ENCODE peak calls at places on chromosomes 12 and 14, in six cellular contexts. L, C, J, F, M and N are unnamed samples.

GRCh38 chr12:4214912-4215861 is 58.4 kb upstream of the CCND2 start:
- DNase-seq in L (no peak), C (no peak), J (no peak), F (no peak), M (no peak), N (peak)

GRCh38 chr14:93986972-93987371 is 10.1 kb upstream of the CCDC197 start:
- DNase-seq in L (no peak), C (no peak), J (no peak), F (no peak), M (no peak), N (no peak)

GRCh38 chr12:40149673-40150260 is 43.9 kb upstream of the SLC2A13 start:
- DNase-seq in L (no peak), C (peak), J (no peak), F (no peak), M (no peak), N (peak)

GRCh38 chr14:94509356-94509755 is at the start of gene SERPINA12:
- DNase-seq in L (no peak), C (no peak), J (no peak), F (no peak), M (no peak), N (no peak)

GRCh38 chr14:103542545-103543088 is 13.6 kb downstream of the TRMT61A start:
- DNase-seq in L (no peak), C (peak), J (no peak), F (peak), M (no peak), N (no peak)

GRCh38 chr14:80764921-80765507 is 176.5 kb downstream of the CEP128 start:
- DNase-seq in L (no peak), C (no peak), J (no peak), F (no peak), M (no peak), N (no peak)

GRCh38 chr12:103743788-103744187 is 97.2 kb downstream of the NT5DC3 start:
- DNase-seq in L (no peak), C (no peak), J (no peak), F (no peak), M (no peak), N (no peak)

GRCh38 chr14:66371776-66372175 is 114.4 kb upstream of the CCDC196 start:
- DNase-seq in L (no peak), C (no peak), J (no peak), F (no peak), M (no peak), N (no peak)

GRCh38 chr12:68446896-68447806 is 115.0 kb upstream of the MDM1 start:
- DNase-seq in L (no peak), C (peak), J (no peak), F (peak), M (no peak), N (peak)

GRCh38 chr14:77208266-77208978 is 26.8 kb downstream of the TMEM63C start:
- DNase-seq in L (peak), C (peak), J (peak), F (peak), M (peak), N (peak)

GRCh38 chr12:79689477-79690155 is 1.1 kb downstream of the PAWR start:
- DNase-seq in L (peak), C (peak), J (peak), F (peak), M (no peak), N (peak)

GRCh38 chr14:54606631-54607133 is 39.8 kb downstream of the SAMD4A start:
- DNase-seq in L (peak), C (no peak), J (peak), F (no peak), M (no peak), N (no peak)

GRCh38 chr12:131511391-131511802 is 199.5 kb upstream of the SFSWAP start:
- DNase-seq in L (no peak), C (peak), J (no peak), F (no peak), M (peak), N (no peak)

GRCh38 chr12:2640709-2641108 is 154.1 kb upstream of the FKBP4 start:
- DNase-seq in L (peak), C (peak), J (peak), F (no peak), M (no peak), N (peak)

DNA sequence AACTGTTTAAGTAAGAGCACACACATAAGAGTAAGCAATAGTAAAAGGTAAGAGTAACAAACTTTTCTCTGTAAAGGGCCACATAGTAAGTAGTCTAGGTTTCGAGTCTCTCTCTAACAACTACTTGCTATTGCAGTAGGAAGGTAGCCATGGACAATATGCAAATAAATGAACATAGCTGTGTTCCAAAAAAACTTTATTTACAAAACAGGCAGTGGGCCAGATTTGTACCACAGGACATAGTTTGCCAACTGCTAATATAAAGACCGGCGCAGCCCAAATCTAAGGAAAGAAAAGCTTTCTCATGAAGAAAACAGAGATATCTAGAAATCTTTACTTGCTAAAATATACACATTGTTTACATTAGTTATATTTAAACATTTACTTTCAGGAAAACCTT is 239.0 kb upstream of the EGLN3 start:
- DNase-seq in L (no peak), C (no peak), J (no peak), F (no peak), M (no peak), N (no peak)
- H3K4me3 ChIP-seq in L (no peak), C (no peak), J (no peak), F (no peak), M (no peak), N (no peak)

DNA sequence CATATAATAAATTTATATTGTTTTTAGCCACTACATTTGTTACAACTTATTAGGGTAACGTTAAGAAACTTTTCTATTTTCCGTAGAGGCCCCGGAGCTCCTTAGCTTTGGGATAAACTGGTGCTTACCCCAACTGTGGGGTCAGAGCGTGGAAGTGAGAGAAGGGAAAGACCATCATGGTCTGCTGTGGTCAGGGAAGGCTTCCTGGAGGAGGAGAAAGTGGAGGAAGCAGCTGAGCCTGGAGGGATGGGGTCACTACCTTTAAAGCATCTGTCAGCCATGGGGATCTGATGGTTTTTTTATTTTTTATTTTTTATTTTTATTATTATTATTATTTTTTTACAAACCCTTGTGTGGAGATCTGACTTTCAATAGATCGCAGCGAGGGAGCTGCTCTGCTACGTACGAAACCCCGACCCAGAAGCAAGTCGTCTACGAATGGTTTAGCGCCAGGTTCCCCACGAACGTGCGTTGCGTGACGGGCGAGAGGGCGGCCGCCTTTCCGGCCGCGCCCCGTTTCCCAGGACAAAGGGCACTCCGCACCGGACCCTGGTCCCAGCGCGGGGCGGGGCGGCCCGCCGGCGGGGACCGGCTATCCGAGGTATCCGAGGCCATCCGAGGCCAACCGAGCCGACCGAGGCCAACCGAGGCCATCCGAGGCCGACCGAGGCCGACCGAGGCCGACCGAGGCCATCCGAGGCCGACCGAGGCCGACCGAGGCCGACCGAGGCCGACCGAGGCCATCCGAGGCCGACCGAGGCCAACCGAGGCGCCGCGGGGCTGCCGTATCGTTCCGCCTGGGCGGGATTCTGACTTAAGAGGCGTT is 1101.2 kb upstream of the TMEM132C start:
- DNase-seq in L (peak), C (peak), J (peak), F (peak), M (peak), N (peak)
- H2AK5ac ChIP-seq in L (peak), C (no peak), J (no peak), F (no peak), M (peak), N (peak)

DNA sequence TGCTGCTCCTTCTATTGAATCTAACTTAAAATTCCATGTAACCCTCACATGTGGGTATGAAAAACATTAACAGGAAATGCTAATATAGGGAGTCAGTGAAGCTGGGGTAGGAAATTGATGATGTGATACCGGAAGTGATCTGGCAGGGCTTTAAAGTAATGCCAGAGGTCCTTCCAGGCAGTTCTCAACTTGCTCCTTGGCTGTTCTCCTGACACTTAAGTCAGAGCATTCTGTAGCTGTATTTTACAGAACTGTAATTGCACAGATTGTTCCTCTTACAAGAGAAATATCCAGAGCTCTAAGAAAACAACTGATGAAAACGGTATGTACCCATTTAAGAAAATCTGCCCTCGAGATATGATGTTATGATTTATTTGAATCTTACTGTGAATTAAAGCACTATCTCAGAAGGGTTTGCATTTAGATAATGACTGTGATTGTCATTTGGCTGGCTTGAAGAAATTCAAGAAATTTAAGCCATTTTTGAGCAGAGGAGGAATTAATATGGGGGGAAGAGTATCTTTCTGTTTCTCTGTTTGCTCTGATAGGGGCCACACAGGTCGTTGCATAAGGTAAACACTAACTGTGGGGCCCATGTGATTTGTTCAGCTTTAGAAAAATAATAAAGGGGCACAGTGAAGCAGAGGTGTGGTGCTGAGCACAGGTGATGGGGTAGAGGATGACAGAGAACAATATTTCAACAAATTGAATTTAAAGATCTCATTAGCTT is 88.4 kb downstream of the BBS10 start:
- DNase-seq in L (peak), C (peak), J (peak), F (no peak), M (no peak), N (no peak)
- H3K9ac ChIP-seq in L (peak), C (no peak), J (peak), F (no peak), M (no peak), N (no peak)

DNA sequence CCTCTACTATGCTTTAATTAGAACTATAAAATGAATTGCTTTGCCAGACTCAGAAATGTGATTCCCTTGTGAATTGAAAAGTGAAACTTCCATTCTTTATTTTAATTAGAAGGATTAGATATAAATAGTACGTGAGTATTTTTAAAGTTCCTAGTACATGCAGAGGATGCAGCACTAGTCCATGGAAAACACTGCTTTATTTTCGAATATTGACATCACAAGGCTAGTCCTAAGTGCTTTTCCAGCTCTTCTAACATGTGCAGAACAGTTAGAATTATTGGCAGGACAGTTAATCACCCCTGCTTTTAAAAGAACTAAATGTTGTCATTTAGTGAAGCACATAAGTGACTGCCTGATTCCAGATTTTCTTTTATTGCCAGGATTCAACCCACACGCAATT is 23.0 kb upstream of the REP15 start:
- DNase-seq in L (no peak), C (no peak), J (no peak), F (no peak), M (no peak), N (no peak)
- H3K4me3 ChIP-seq in L (no peak), C (no peak), J (no peak), F (no peak), M (no peak), N (no peak)

DNA sequence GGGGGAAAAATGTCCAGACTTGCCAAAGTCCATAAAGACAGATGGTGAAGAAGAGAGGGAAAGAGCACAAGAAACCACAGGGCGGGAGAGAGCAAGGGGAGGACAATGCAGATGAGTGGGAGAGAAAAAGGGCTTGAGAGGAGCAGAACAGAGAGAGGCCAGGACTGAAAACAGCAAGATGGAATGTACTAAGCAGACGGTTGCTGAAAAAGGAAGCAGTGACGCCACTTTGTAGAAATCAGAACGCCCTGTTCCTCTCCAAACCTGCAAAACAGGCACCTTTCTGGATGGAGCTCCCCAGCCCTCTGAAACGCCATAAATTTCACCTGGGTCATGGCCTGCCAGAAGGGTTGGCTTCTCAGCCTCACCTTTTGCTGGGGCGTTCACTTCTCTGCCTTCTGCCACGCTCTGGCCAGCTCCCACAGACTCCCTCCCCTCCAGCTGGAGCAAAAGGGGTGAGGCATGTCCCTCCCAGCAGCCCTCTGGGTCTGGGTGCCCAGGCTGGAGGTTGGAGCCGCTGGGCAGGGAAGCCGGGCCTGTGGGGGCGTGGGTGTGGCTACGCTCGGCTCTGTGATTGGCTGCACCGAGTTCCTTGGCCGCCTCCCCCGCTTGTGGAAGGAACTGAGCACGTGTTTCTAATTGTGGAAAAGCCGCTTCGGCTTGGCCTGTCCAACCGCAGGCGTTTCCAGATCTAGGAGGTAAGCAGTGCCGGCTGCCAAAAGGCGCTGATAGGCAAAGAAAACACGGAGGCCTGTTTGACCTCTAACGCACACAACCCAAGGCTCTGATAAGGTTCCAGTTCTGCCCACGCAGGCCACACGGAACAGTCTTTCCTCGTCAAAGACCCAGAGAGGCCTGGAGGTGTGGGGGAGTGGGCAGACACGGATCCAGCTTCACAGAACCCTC is 29.3 kb downstream of the SLC7A8 start:
- DNase-seq in L (no peak), C (peak), J (no peak), F (no peak), M (no peak), N (peak)
- H2AK5ac ChIP-seq in L (peak), C (no peak), J (no peak), F (no peak), M (peak), N (peak)

GRCh38 chr12:62647586-62647985 is 181.0 kb downstream of the MON2 start:
- DNase-seq in L (no peak), C (no peak), J (no peak), F (no peak), M (no peak), N (no peak)
- H3K9ac ChIP-seq in L (no peak), C (no peak), J (no peak), F (no peak), M (no peak), N (no peak)